ENCODE peak calls at places on chromosomes 6 and 20, in six cellular contexts. A, L, U, Z, N and M are unnamed samples.

GRCh38 chr6:24504274-24504641 is 9.5 kb downstream of the ALDH5A1 start:
- DNase-seq in N (no peak), L (peak), Z (no peak), U (no peak), A (no peak), M (no peak)

GRCh38 chr6:55819811-55820210 is 55.6 kb downstream of the BMP5 start:
- DNase-seq in A (no peak), N (no peak), Z (no peak), U (no peak), L (no peak), M (no peak)

GRCh38 chr6:156485145-156485544 is 292.0 kb upstream of the ARID1B start:
- DNase-seq in A (no peak), U (no peak), L (no peak), N (no peak), Z (no peak), M (no peak)

GRCh38 chr6:125046107-125046925 is 84.1 kb downstream of the RNF217 start:
- DNase-seq in A (no peak), U (no peak), N (peak), Z (no peak), L (no peak), M (no peak)

GRCh38 chr20:8388146-8388545 is 256.1 kb downstream of the PLCB1 start:
- DNase-seq in U (no peak), N (no peak), L (no peak), A (no peak), Z (no peak), M (no peak)

GRCh38 chr6:165049362-165049761 is 260.0 kb downstream of the C6orf118 start:
- DNase-seq in U (peak), N (peak), Z (no peak), A (no peak), L (peak), M (peak)

GRCh38 chr6:129593233-129593564 is 116.8 kb downstream of the ARHGAP18 start:
- DNase-seq in N (no peak), Z (no peak), A (no peak), U (no peak), L (peak), M (no peak)

GRCh38 chr20:24117386-24117785 is 128.8 kb upstream of the GGTLC1 start:
- DNase-seq in N (no peak), U (no peak), L (no peak), A (no peak), Z (no peak), M (no peak)

GRCh38 chr20:59972037-59972801 is 14.0 kb downstream of the CDH26 start:
- DNase-seq in Z (no peak), L (no peak), A (no peak), N (no peak), U (no peak), M (no peak)

GRCh38 chr6:1107578-1107977 is 204.3 kb upstream of the FOXQ1 start:
- DNase-seq in U (no peak), A (no peak), Z (no peak), L (no peak), N (no peak), M (no peak)

GRCh38 chr20:46558511-46558959 is 8.1 kb upstream of the OCSTAMP start:
- DNase-seq in A (no peak), U (no peak), Z (no peak), L (peak), N (no peak), M (no peak)

GRCh38 chr6:31822038-31822821 is 5.3 kb upstream of the HSPA1B start:
- DNase-seq in L (peak), Z (no peak), A (peak), N (peak), U (no peak), M (peak)

GRCh38 chr20:7673841-7674240 is 266.4 kb downstream of the HAO1 start:
- DNase-seq in U (no peak), L (no peak), A (no peak), Z (no peak), N (no peak), M (no peak)

GRCh38 chr6:89302195-89302770 is 12.8 kb downstream of the GABRR2 start:
- DNase-seq in A (no peak), Z (no peak), U (no peak), L (no peak), N (peak), M (no peak)

GRCh38 chr6:158002249-158002950 is 20.7 kb downstream of the SYNJ2 start:
- DNase-seq in A (no peak), U (no peak), Z (no peak), L (no peak), N (no peak), M (no peak)

GRCh38 chr20:2195614-2196013 is 94.0 kb downstream of the STK35 start:
- DNase-seq in L (no peak), A (no peak), Z (no peak), U (no peak), N (no peak), M (no peak)

GRCh38 chr20:20448891-20449290 is 81.0 kb downstream of the INSM1 start:
- DNase-seq in Z (no peak), N (no peak), L (no peak), U (no peak), A (no peak), M (no peak)

GRCh38 chr6:115838763-115839401 is 221.8 kb downstream of the FRK start:
- DNase-seq in U (peak), Z (no peak), N (peak), L (peak), A (no peak), M (peak)

GRCh38 chr6:111663692-111664564 is 58.2 kb upstream of the TRAF3IP2 start:
- DNase-seq in N (peak), Z (no peak), U (peak), A (no peak), L (no peak), M (no peak)

GRCh38 chr20:15923030-15923776 is 650.0 kb downstream of the KIF16B start:
- DNase-seq in N (no peak), L (no peak), Z (peak), A (no peak), U (no peak), M (no peak)

GRCh38 chr6:36838896-36839818 is at the start of gene CPNE5:
- DNase-seq in U (no peak), A (no peak), N (peak), L (no peak), Z (no peak), M (no peak)

GRCh38 chr6:166512567-166512966 is 73.9 kb downstream of the RAMACL start:
- DNase-seq in A (peak), L (no peak), U (no peak), Z (no peak), N (no peak), M (peak)

GRCh38 chr20:2149507-2149906 is 47.9 kb downstream of the STK35 start:
- DNase-seq in U (no peak), L (no peak), A (no peak), N (no peak), Z (no peak), M (no peak)

GRCh38 chr6:165729307-165729936 is 66.4 kb upstream of the PDE10A start:
- DNase-seq in U (no peak), L (peak), A (peak), Z (no peak), N (peak), M (peak)

GRCh38 chr6:106807946-106808611 is 166.4 kb downstream of the CD24 start:
- DNase-seq in N (no peak), L (peak), Z (no peak), U (no peak), A (no peak), M (no peak)

GRCh38 chr6:133787859-133788505 is 100.9 kb upstream of the TCF21 start:
- DNase-seq in Z (no peak), A (no peak), N (no peak), L (no peak), U (no peak), M (no peak)

GRCh38 chr20:7843613-7844012 is 96.6 kb downstream of the HAO1 start:
- DNase-seq in U (no peak), L (no peak), Z (no peak), N (no peak), A (no peak), M (no peak)

GRCh38 chr6:157323924-157324276 is 581 bp upstream of the TMEM242 start:
- DNase-seq in A (no peak), N (peak), L (peak), Z (no peak), U (no peak), M (no peak)

GRCh38 chr6:27468334-27468733 is 4.6 kb downstream of the ZNF184 start:
- DNase-seq in A (no peak), L (no peak), N (no peak), Z (no peak), U (no peak), M (no peak)

GRCh38 chr6:85452441-85452881 is 2.6 kb downstream of the NT5E start:
- DNase-seq in U (no peak), N (no peak), A (no peak), L (no peak), Z (no peak), M (no peak)

GRCh38 chr20:43923917-43924316 is 9.3 kb downstream of the TOX2 start:
- DNase-seq in Z (no peak), N (no peak), A (no peak), L (no peak), U (no peak), M (no peak)

GRCh38 chr20:48877299-48877698 is 44.2 kb upstream of the ARFGEF2 start:
- DNase-seq in Z (no peak), L (no peak), A (no peak), U (no peak), N (no peak), M (no peak)

GRCh38 chr6:110996661-110997060 is 14.8 kb downstream of the RPF2 start:
- DNase-seq in L (no peak), N (no peak), Z (no peak), U (no peak), A (no peak), M (no peak)

GRCh38 chr6:131443514-131443913 is 129.5 kb upstream of the ARG1 start:
- DNase-seq in L (no peak), Z (no peak), U (no peak), N (no peak), A (no peak), M (no peak)

GRCh38 chr6:148523051-148523450 is 180.4 kb downstream of the SASH1 start:
- DNase-seq in N (no peak), Z (no peak), U (no peak), L (no peak), A (no peak), M (no peak)

GRCh38 chr20:1002682-1003561 is 811 bp upstream of the RSPO4 start:
- DNase-seq in A (no peak), N (no peak), L (no peak), U (no peak), Z (no peak), M (no peak)

GRCh38 chr6:44006123-44006871 is 121.0 kb downstream of the MRPL14 start:
- DNase-seq in U (no peak), Z (no peak), N (no peak), A (no peak), L (no peak), M (no peak)

GRCh38 chr6:170291271-170292110 is 613 bp upstream of the DLL1 start:
- DNase-seq in A (no peak), L (no peak), Z (no peak), N (no peak), U (peak), M (no peak)

GRCh38 chr20:34458631-34459030 is 57.6 kb upstream of the DYNLRB1 start:
- DNase-seq in A (no peak), L (no peak), U (no peak), Z (no peak), N (no peak), M (no peak)

GRCh38 chr6:47200536-47201334 is 109.0 kb downstream of the TNFRSF21 start:
- DNase-seq in Z (no peak), L (peak), A (no peak), U (no peak), N (no peak), M (no peak)

GRCh38 chr6:47197672-47198640 is 111.7 kb downstream of the TNFRSF21 start:
- DNase-seq in Z (no peak), N (no peak), L (no peak), A (no peak), U (no peak), M (no peak)

GRCh38 chr6:47196113-47196512 is 113.6 kb downstream of the TNFRSF21 start:
- DNase-seq in U (no peak), L (no peak), N (no peak), A (no peak), Z (no peak), M (no peak)

DNA sequence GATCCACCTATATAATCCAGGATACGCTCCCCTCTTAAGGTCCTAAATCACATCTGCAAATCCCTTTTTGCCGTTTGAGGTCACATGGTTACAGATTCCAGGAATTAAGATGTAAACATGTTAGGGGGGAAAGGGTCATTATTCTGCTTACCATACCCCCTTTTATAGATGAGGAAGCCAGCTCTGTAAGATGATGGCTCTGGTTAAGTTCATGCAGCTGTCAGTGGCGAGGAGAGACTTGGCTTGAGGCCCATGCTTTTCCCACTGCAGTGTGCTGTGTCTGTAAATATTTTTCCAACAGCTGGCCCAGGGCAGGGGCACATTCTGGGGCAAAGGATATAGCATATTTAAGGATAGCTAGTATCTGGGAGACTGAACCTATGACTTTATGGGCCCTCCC is 114.5 kb downstream of the TNFRSF21 start:
- DNase-seq in A (no peak), L (no peak), N (no peak), U (no peak), Z (no peak), M (no peak)
- TF ChIP-seq POLR2AphosphoS5 in A (no peak), L (no peak), N (no peak), U (no peak), Z (no peak), M (no peak)

GRCh38 chr6:5398530-5398929 is 137.2 kb downstream of the FARS2 start:
- DNase-seq in U (no peak), Z (no peak), L (peak), N (peak), A (no peak), M (no peak)
- TF ChIP-seq TAF1 in U (no peak), Z (no peak), L (no peak), N (no peak), A (no peak), M (no peak)

GRCh38 chr20:58461899-58462298 is 53.3 kb downstream of the APCDD1L start:
- DNase-seq in L (no peak), N (no peak), A (no peak), Z (no peak), U (no peak), M (no peak)
- TF ChIP-seq POLR2A in L (no peak), N (no peak), A (no peak), Z (no peak), U (no peak), M (no peak)

GRCh38 chr6:142868917-142869316 is 76.1 kb downstream of the HIVEP2 start:
- DNase-seq in L (peak), A (no peak), Z (no peak), U (no peak), N (no peak), M (no peak)

GRCh38 chr6:142870787-142871371 is 74.1 kb downstream of the HIVEP2 start:
- DNase-seq in Z (no peak), L (no peak), A (no peak), U (no peak), N (no peak), M (no peak)

GRCh38 chr6:142867355-142867801 is 77.6 kb downstream of the HIVEP2 start:
- DNase-seq in N (no peak), A (no peak), U (no peak), Z (no peak), L (no peak), M (no peak)

GRCh38 chr6:142871910-142872331 is 73.1 kb downstream of the HIVEP2 start:
- DNase-seq in N (no peak), A (no peak), Z (no peak), U (no peak), L (peak), M (no peak)

DNA sequence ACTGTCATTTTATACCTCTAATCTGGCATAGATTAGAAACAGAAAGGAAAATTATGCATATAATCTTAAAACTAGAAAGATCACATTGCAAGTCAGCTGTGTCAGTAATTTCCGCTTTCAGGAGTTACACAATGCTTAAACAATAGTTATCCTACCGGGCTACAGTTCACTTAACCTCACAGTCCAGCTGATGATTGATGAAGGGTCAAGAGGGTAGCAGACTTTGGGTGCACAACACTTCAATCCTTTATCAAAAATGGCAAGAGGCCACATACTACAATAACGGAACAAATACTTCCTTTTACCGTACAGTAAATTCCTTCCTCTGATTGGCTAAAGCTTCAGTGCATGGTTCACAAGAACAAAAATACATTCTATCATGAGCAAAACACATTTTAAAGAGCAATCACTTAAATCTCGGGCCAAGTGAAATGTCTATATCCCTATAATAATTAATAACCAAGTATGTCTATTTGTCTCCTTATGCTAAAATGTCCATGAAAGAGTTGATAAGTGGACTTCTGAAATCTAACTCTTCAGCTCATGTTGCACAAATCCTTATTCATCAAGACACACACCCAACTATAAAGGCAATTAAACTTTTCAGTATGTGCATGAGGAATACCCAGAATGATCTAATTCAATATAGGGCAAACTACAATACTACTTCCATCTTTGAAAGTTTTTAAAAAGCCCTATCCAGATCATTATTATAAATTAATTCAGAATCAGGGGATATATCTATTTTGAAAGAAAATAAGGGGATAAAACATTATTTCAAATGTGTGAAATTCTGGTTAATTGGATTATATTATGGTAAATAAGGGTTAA is 76.8 kb downstream of the HIVEP2 start:
- DNase-seq in L (peak), A (no peak), N (no peak), U (no peak), Z (no peak), M (no peak)
- TF ChIP-seq POLR2AphosphoS5 in L (no peak), A (no peak), N (no peak), U (no peak), Z (no peak), M (no peak)

GRCh38 chr6:13396241-13396792 is 68.0 kb upstream of the TBC1D7 start:
- DNase-seq in A (no peak), L (no peak), N (no peak), Z (no peak), U (no peak), M (no peak)

GRCh38 chr6:13395272-13396237 is 67.2 kb upstream of the TBC1D7 start:
- DNase-seq in Z (no peak), L (peak), N (peak), A (no peak), U (no peak), M (no peak)

GRCh38 chr6:13398081-13398406 is 69.7 kb upstream of the TBC1D7 start:
- DNase-seq in Z (no peak), N (no peak), A (no peak), U (no peak), L (no peak), M (no peak)

GRCh38 chr6:13398421-13398994 is 70.2 kb upstream of the TBC1D7 start:
- DNase-seq in A (no peak), L (no peak), N (no peak), U (no peak), Z (no peak), M (no peak)

DNA sequence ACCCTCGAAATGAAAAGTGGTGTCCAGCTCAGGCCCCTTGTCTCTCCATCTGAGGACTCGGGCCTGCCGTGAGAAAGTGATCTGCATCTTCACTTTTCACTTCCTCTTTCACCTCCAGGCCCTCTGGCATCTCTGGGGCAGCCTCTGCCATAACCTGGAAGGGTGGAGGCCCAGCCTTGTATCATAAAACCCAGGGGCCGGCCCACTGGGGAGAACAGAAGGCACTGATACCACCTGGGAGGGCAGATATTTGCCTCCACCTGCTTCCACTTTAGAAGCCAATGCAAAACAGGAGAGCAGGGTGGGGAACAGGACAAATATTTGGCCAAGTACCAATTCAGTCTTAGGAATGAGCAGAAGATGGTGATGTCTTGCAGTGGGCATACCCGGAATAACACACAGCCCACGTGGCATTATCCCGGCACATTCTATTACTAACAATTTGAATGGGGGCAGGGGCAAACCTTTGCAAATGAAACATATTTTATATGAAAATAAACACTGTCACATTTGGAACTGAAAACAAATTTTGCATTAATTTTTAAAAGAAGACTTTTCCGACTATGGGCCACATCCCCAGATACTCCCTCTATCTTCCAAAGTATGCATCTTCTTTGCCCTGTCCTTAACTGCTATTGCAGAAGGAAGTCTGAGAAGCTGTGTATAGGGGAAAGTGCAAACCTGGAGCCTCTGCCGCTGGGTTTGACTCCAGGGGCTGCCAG is 69.2 kb upstream of the TBC1D7 start:
- DNase-seq in Z (peak), A (peak), U (no peak), N (no peak), L (no peak), M (peak)
- TF ChIP-seq TAF1 in Z (no peak), A (no peak), U (no peak), N (no peak), L (no peak), M (no peak)

DNA sequence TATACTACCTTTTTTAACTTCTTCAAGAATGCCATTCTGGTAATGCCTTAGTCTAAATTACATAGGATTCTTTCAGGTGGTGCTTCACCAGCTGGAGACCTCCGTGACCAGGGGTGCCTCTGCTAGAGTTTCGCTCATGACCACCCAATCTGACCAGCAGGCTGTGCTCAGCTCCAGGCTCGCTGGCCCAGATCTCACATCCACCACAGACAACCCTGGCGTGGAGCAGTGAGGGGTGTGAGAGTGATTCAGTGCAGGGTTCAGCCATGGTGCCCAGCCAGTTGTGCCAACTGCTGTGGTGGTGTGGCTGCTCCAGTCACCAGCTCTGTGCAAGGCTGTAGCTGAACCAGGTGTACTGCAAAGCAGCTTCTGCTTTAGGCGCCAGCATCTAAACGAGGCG is 198.6 kb downstream of the MMUT start:
- DNase-seq in N (no peak), U (no peak), L (no peak), Z (no peak), A (no peak), M (no peak)
- TF ChIP-seq POLR2A in N (no peak), U (no peak), L (no peak), Z (no peak), A (no peak), M (no peak)